ENCODE peak calls at places on chromosomes 5 and 9, in nine cellular contexts. N is NCI-H510A; K is memory B cell; Q is CD8-positive, alpha-beta T cell; A is D721Med; S is AG09309; F is mucosa of gallbladder; V is NCI-H1694; M is lung microvascular endothelial cell. R is an unnamed sample.

GRCh38 chr5:35990941-35991592 is at the start of gene UGT3A1:
- DNase-seq in N (no peak), K (no peak), Q (no peak), A (no peak), S (no peak), F (no peak), V (no peak), M (no peak), R (no peak)

GRCh38 chr5:122089096-122089495 is 11.0 kb upstream of the LOX start:
- DNase-seq in N (no peak), K (no peak), Q (no peak), A (no peak), S (no peak), F (no peak), V (no peak), M (no peak), R (no peak)

GRCh38 chr9:72361227-72361626 is 3.8 kb downstream of the ZFAND5 start:
- DNase-seq in N (no peak), K (no peak), Q (no peak), A (no peak), S (no peak), F (no peak), V (no peak), M (no peak), R (no peak)

GRCh38 chr5:55624841-55625602 is 87.1 kb downstream of the SLC38A9 start:
- DNase-seq in N (no peak), K (no peak), Q (no peak), A (no peak), S (no peak), F (no peak), V (no peak), M (no peak), R (no peak)

GRCh38 chr5:13477118-13477737 is 467.3 kb downstream of the DNAH5 start:
- DNase-seq in N (no peak), K (no peak), Q (no peak), A (no peak), S (no peak), F (no peak), V (no peak), M (no peak), R (no peak)

GRCh38 chr9:16626577-16627130 is 243.8 kb downstream of the BNC2 start:
- DNase-seq in N (no peak), K (no peak), Q (no peak), A (no peak), S (no peak), F (no peak), V (peak; percentile 81), M (peak; percentile 16), R (peak; percentile 75)

GRCh38 chr5:141430332-141431113 is at the start of gene PCDHGA12:
- DNase-seq in N (no peak), K (peak; percentile 51), Q (no peak), A (no peak), S (peak; percentile 90), F (peak; percentile 57), V (no peak), M (peak; percentile 77), R (peak; percentile 93)

GRCh38 chr9:71984388-71985069 is 73.1 kb downstream of the C9orf85 start:
- DNase-seq in N (no peak), K (no peak), Q (no peak), A (no peak), S (peak; percentile 18), F (no peak), V (no peak), M (no peak), R (peak; percentile 49)

GRCh38 chr5:112681481-112681908 is 56.2 kb upstream of the APC start:
- DNase-seq in N (no peak), K (no peak), Q (no peak), A (no peak), S (no peak), F (no peak), V (peak; percentile 62), M (no peak), R (no peak)

GRCh38 chr5:134458676-134459403 is 47.2 kb upstream of the CDKN2AIPNL start:
- DNase-seq in N (peak; percentile 44), K (no peak), Q (no peak), A (no peak), S (no peak), F (no peak), V (no peak), M (no peak), R (no peak)

GRCh38 chr5:170642776-170643436 is 139.1 kb downstream of the KCNIP1 start:
- DNase-seq in N (no peak), K (no peak), Q (no peak), A (no peak), S (no peak), F (no peak), V (no peak), M (peak; percentile 75), R (no peak)

GRCh38 chr9:109789582-109790360 is 9.8 kb downstream of the PALM2AKAP2 start:
- DNase-seq in N (no peak), K (no peak), Q (no peak), A (no peak), S (no peak), F (no peak), V (no peak), M (no peak), R (no peak)

R was measured in fibroblast of villous mesenchyme.